ENCODE peak calls at places on chromosomes 16 and 17, in six cellular contexts. F, S, R, B, O and V are unnamed samples.

GRCh38 chr16:70750893-70751467 is 50.0 kb downstream of the VAC14 start:
- DNase-seq in F (peak; percentile 47), S (no peak), R (no peak), B (no peak), O (no peak), V (no peak)

GRCh38 chr17:50943575-50943933 is 77.4 kb upstream of the TOB1 start:
- DNase-seq in F (peak; percentile 58), S (no peak), R (no peak), B (peak; percentile 50), O (no peak), V (no peak)

GRCh38 chr16:17273142-17273561 is 197.6 kb downstream of the XYLT1 start:
- DNase-seq in F (no peak), S (no peak), R (peak; percentile 34), B (no peak), O (peak; percentile 7), V (peak; percentile 62)

GRCh38 chr17:54899201-54899600 is 1.5 kb upstream of the TOM1L1 start:
- DNase-seq in F (no peak), S (no peak), R (no peak), B (no peak), O (no peak), V (no peak)

GRCh38 chr16:85552980-85553435 is 60.1 kb upstream of the GSE1 start:
- DNase-seq in F (no peak), S (no peak), R (no peak), B (no peak), O (no peak), V (no peak)

GRCh38 chr17:43851744-43852143 is 4.8 kb downstream of the CD300LG start:
- DNase-seq in F (no peak), S (no peak), R (no peak), B (no peak), O (no peak), V (no peak)

GRCh38 chr17:54944796-54945195 is 23.7 kb downstream of the COX11 start:
- DNase-seq in F (no peak), S (no peak), R (no peak), B (no peak), O (no peak), V (no peak)

GRCh38 chr17:31739300-31739699 is 119.7 kb downstream of the COPRS start:
- DNase-seq in F (no peak), S (no peak), R (no peak), B (no peak), O (no peak), V (peak; percentile 59)

GRCh38 chr16:2026461-2027023 is at the start of gene NHERF2:
- DNase-seq in F (peak; percentile 60), S (no peak), R (no peak), B (no peak), O (peak; percentile 37), V (no peak)

GRCh38 chr17:35322749-35323148 is 50.7 kb downstream of the SLFN11 start:
- DNase-seq in F (no peak), S (no peak), R (no peak), B (no peak), O (no peak), V (no peak)

GRCh38 chr17:39700148-39700987 is 504 bp downstream of the ERBB2 start:
- DNase-seq in F (no peak), S (no peak), R (peak; percentile 66), B (no peak), O (no peak), V (no peak)

GRCh38 chr17:83143817-83144231 is 64.4 kb downstream of the METRNL start:
- DNase-seq in F (no peak), S (no peak), R (no peak), B (peak; percentile 10), O (no peak), V (no peak)

GRCh38 chr16:71214771-71215381 is 15.6 kb downstream of the HYDIN start:
- DNase-seq in F (no peak), S (no peak), R (no peak), B (no peak), O (peak; percentile 14), V (no peak)

GRCh38 chr17:60525347-60525623 is 757 bp downstream of the APPBP2 start:
- DNase-seq in F (no peak), S (no peak), R (no peak), B (no peak), O (peak; percentile 16), V (no peak)

GRCh38 chr16:13421726-13422125 is 498.2 kb upstream of the ERCC4 start:
- DNase-seq in F (no peak), S (peak; percentile 21), R (no peak), B (no peak), O (no peak), V (no peak)

GRCh38 chr17:80192268-80192667 is 22.4 kb downstream of the CARD14 start:
- DNase-seq in F (no peak), S (no peak), R (no peak), B (no peak), O (no peak), V (peak; percentile 6)

GRCh38 chr17:78159575-78160158 is 8.7 kb upstream of the SYNGR2 start:
- DNase-seq in F (no peak), S (no peak), R (no peak), B (no peak), O (peak; percentile 98), V (peak; percentile 100)

GRCh38 chr16:3846595-3847091 is 33.9 kb downstream of the CREBBP start:
- DNase-seq in F (no peak), S (no peak), R (no peak), B (no peak), O (no peak), V (no peak)

GRCh38 chr17:37506678-37507077 is 17.0 kb downstream of the DUSP14 start:
- DNase-seq in F (no peak), S (peak; percentile 49), R (peak; percentile 83), B (no peak), O (peak; percentile 46), V (no peak)

GRCh38 chr17:965311-965989 is 14.1 kb downstream of the NXN start:
- DNase-seq in F (no peak), S (no peak), R (no peak), B (no peak), O (no peak), V (no peak)

GRCh38 chr17:30600062-30600829 is 123.0 kb downstream of the GOSR1 start:
- DNase-seq in F (peak; percentile 85), S (peak; percentile 89), R (peak; percentile 98), B (peak; percentile 79), O (peak; percentile 74), V (peak; percentile 87)

GRCh38 chr16:88991813-88992350 is 14.9 kb upstream of the CBFA2T3 start:
- DNase-seq in F (no peak), S (peak; percentile 54), R (no peak), B (no peak), O (no peak), V (no peak)

GRCh38 chr17:44830359-44831269 is 527 bp upstream of the GJC1 start:
- DNase-seq in F (no peak), S (peak; percentile 51), R (peak; percentile 47), B (peak; percentile 15), O (peak; percentile 49), V (no peak)

GRCh38 chr16:680967-681745 is 946 bp downstream of the STUB1 start:
- DNase-seq in F (peak; percentile 51), S (peak; percentile 58), R (no peak), B (no peak), O (peak; percentile 44), V (no peak)

GRCh38 chr16:68987734-68988457 is 117.6 kb upstream of the HAS3 start:
- DNase-seq in F (no peak), S (no peak), R (no peak), B (no peak), O (no peak), V (no peak)

DNA sequence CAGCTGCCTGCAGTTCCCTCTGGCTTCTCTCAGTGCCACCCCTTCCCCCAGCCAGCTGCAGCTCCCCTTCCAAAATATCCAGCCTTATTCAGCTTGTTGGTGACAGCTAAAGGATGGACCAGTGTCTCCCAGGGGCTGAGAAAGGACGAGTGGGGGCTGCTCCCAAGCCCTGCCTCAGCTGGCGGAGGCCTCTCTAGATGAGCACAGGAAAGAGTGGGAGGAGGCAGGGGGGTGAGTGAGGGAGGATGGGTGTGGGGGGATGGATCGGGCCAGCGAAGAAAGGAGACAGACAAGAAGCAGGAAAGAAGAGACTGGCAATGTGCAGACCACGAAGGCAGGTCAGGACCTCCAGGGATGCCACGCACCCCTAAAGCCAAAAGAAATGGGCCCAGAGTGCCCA is 17.5 kb downstream of the PIPOX start:
- DNase-seq in F (no peak), S (no peak), R (no peak), B (no peak), O (no peak), V (no peak)
- H3K27ac ChIP-seq in F (no peak overlapping the region), S (no peak overlapping the region), R (no peak overlapping the region), B (no peak overlapping the region), O (no peak overlapping the region), V (no peak overlapping the region)

GRCh38 chr16:9484436-9484835 is 393.0 kb downstream of the HAPSTR1 start:
- DNase-seq in F (no peak), S (no peak), R (no peak), B (no peak), O (no peak), V (no peak)

GRCh38 chr16:9476744-9477143 is 385.3 kb downstream of the HAPSTR1 start:
- DNase-seq in F (no peak), S (no peak), R (no peak), B (no peak), O (no peak), V (no peak)

GRCh38 chr16:9481749-9482148 is 390.3 kb downstream of the HAPSTR1 start:
- DNase-seq in F (no peak), S (no peak), R (no peak), B (no peak), O (no peak), V (no peak)

GRCh38 chr16:9480503-9480902 is 389.1 kb downstream of the HAPSTR1 start:
- DNase-seq in F (no peak), S (no peak), R (no peak), B (no peak), O (no peak), V (no peak)

GRCh38 chr16:9479008-9479407 is 387.6 kb downstream of the HAPSTR1 start:
- DNase-seq in F (no peak), S (no peak), R (no peak), B (no peak), O (no peak), V (no peak)
- TF ChIP-seq CTCF in F (no peak), S (no peak), R (no peak), B (no peak), O (peak; percentile 23), V (no peak)

GRCh38 chr17:76528156-76528527 is 9.4 kb downstream of the CYGB start:
- DNase-seq in F (no peak), S (peak; percentile 93), R (no peak), B (no peak), O (peak; percentile 34), V (no peak)
- H3K27ac ChIP-seq in F (peak overlapping the region; percentile 88), S (peak overlapping the region; percentile 94), R (no peak overlapping the region), B (peak overlapping the region; percentile 94), O (peak overlapping the region; percentile 43), V (no peak overlapping the region)

DNA sequence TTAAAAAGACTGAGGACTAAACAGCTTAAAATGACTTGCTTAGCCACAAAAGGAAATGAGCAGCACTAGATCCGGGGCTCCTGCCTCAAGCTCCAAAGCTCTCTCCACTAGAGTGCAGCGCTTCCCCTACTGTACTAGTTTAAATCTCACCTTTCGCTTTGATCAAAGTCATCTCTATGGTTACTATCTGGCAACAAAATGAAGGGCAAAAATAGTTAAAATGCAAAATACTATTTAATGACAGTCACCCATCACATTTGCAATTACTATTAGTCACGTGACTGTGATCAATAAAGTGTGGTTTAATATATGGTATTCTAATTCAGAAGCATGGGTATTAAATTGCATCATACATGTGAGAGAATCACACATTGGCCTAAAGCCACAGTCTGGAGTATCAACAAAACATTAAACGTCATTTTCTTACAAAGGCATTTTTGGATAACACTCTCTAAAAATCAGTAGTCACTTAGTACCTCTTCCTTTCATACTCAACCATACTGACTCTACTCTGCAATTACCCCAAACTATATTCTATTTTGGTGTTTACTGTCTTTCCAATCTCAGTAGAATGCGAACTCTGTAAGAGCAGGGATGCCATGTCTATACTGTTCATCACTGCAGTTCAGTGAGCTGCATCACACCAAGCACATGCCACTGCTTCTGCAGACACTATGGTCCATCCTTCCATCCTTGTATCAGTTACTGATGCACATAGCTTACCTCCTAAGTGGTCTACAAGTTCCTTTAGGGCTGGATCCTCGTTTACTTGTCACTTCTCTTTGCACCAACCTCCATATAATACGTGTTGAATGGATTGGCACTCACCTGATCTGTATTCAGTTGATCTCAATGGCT is 6.2 kb downstream of the PSMD12 start:
- DNase-seq in F (no peak), S (peak; percentile 62), R (peak; percentile 40), B (no peak), O (peak; percentile 55), V (no peak)
- TF ChIP-seq CTCF in F (no peak), S (peak; percentile 86), R (peak; percentile 32), B (no peak), O (peak; percentile 77), V (peak; percentile 57)